ENCODE peak calls at places on chromosome 2, in eight cellular contexts. One of them, this sample, is unnamed. For H3K27me3, the result is how much of the 10 kb centered on the place peaks cover.

GRCh38 chr2:219019436-219019835 is 21.9 kb downstream of the CFAP65 start:
- DNase-seq in spleen: peak
- DNase-seq in lower lobe of right lung: peak
- DNase-seq in naive thymus-derived CD4-positive, alpha-beta T cell: no peak
- DNase-seq in left ventricle myocardium inferior: no peak
- DNase-seq in A673: no peak
- DNase-seq in CD8-positive, alpha-beta T cell: no peak
- DNase-seq in heart left ventricle: no peak
- DNase-seq in this sample: no peak

GRCh38 chr2:47299555-47299954 is 103.4 kb upstream of the MSH2 start:
- DNase-seq in A673: no peak
- DNase-seq in lower lobe of right lung: no peak
- DNase-seq in naive thymus-derived CD4-positive, alpha-beta T cell: no peak
- DNase-seq in heart left ventricle: no peak
- DNase-seq in left ventricle myocardium inferior: no peak
- DNase-seq in CD8-positive, alpha-beta T cell: no peak
- DNase-seq in spleen: no peak
- DNase-seq in this sample: peak

GRCh38 chr2:27638709-27639108 is 9.9 kb downstream of the GPN1 start:
- DNase-seq in lower lobe of right lung: no peak
- DNase-seq in A673: no peak
- DNase-seq in CD8-positive, alpha-beta T cell: no peak
- DNase-seq in heart left ventricle: no peak
- DNase-seq in naive thymus-derived CD4-positive, alpha-beta T cell: no peak
- DNase-seq in spleen: no peak
- DNase-seq in left ventricle myocardium inferior: no peak
- DNase-seq in this sample: no peak

GRCh38 chr2:67798536-67799160 is 264.2 kb downstream of the C1D start:
- DNase-seq in spleen: no peak
- DNase-seq in A673: peak
- DNase-seq in CD8-positive, alpha-beta T cell: no peak
- DNase-seq in heart left ventricle: no peak
- DNase-seq in lower lobe of right lung: no peak
- DNase-seq in naive thymus-derived CD4-positive, alpha-beta T cell: no peak
- DNase-seq in left ventricle myocardium inferior: no peak
- DNase-seq in this sample: no peak

GRCh38 chr2:54461251-54461650 is 5.1 kb downstream of the SPTBN1 start:
- DNase-seq in spleen: no peak
- DNase-seq in A673: peak
- DNase-seq in heart left ventricle: no peak
- DNase-seq in lower lobe of right lung: no peak
- DNase-seq in CD8-positive, alpha-beta T cell: no peak
- DNase-seq in naive thymus-derived CD4-positive, alpha-beta T cell: no peak
- DNase-seq in left ventricle myocardium inferior: no peak
- DNase-seq in this sample: no peak

GRCh38 chr2:194319222-194319992 is 1337.6 kb upstream of the SLC39A10 start:
- DNase-seq in spleen: no peak
- DNase-seq in A673: peak
- DNase-seq in lower lobe of right lung: no peak
- DNase-seq in heart left ventricle: no peak
- DNase-seq in left ventricle myocardium inferior: no peak
- DNase-seq in CD8-positive, alpha-beta T cell: no peak
- DNase-seq in naive thymus-derived CD4-positive, alpha-beta T cell: no peak
- DNase-seq in this sample: peak

GRCh38 chr2:215711484-215712034 is 275.7 kb upstream of the FN1 start:
- DNase-seq in CD8-positive, alpha-beta T cell: no peak
- DNase-seq in naive thymus-derived CD4-positive, alpha-beta T cell: no peak
- DNase-seq in lower lobe of right lung: no peak
- DNase-seq in A673: no peak
- DNase-seq in left ventricle myocardium inferior: no peak
- DNase-seq in spleen: no peak
- DNase-seq in heart left ventricle: no peak
- DNase-seq in this sample: no peak

GRCh38 chr2:74507926-74508520 is 528 bp upstream of the PCGF1 start:
- DNase-seq in A673: peak
- DNase-seq in CD8-positive, alpha-beta T cell: peak
- DNase-seq in left ventricle myocardium inferior: no peak
- DNase-seq in heart left ventricle: peak
- DNase-seq in lower lobe of right lung: peak
- DNase-seq in spleen: peak
- DNase-seq in naive thymus-derived CD4-positive, alpha-beta T cell: no peak
- DNase-seq in this sample: peak

GRCh38 chr2:28521663-28522062 is 25.8 kb downstream of the PLB1 start:
- DNase-seq in heart left ventricle: no peak
- DNase-seq in CD8-positive, alpha-beta T cell: no peak
- DNase-seq in lower lobe of right lung: no peak
- DNase-seq in A673: no peak
- DNase-seq in naive thymus-derived CD4-positive, alpha-beta T cell: no peak
- DNase-seq in spleen: no peak
- DNase-seq in left ventricle myocardium inferior: no peak
- DNase-seq in this sample: no peak

GRCh38 chr2:101151141-101151858 is at the start of gene TBC1D8:
- DNase-seq in lower lobe of right lung: peak
- DNase-seq in spleen: peak
- DNase-seq in A673: peak
- DNase-seq in naive thymus-derived CD4-positive, alpha-beta T cell: peak
- DNase-seq in left ventricle myocardium inferior: peak
- DNase-seq in CD8-positive, alpha-beta T cell: peak
- DNase-seq in heart left ventricle: peak
- DNase-seq in this sample: peak

GRCh38 chr2:102080451-102081054 is 62.0 kb upstream of the IL1R1 start:
- DNase-seq in CD8-positive, alpha-beta T cell: no peak
- DNase-seq in naive thymus-derived CD4-positive, alpha-beta T cell: no peak
- DNase-seq in spleen: no peak
- DNase-seq in A673: no peak
- DNase-seq in left ventricle myocardium inferior: no peak
- DNase-seq in lower lobe of right lung: no peak
- DNase-seq in heart left ventricle: no peak
- DNase-seq in this sample: no peak

GRCh38 chr2:147368306-147368705 is 476.5 kb upstream of the ACVR2A start:
- DNase-seq in A673: no peak
- DNase-seq in left ventricle myocardium inferior: no peak
- DNase-seq in CD8-positive, alpha-beta T cell: no peak
- DNase-seq in heart left ventricle: no peak
- DNase-seq in spleen: no peak
- DNase-seq in naive thymus-derived CD4-positive, alpha-beta T cell: no peak
- DNase-seq in lower lobe of right lung: no peak
- DNase-seq in this sample: no peak

GRCh38 chr2:219125225-219125885 is 35.3 kb downstream of the NHEJ1 start:
- DNase-seq in left ventricle myocardium inferior: peak
- DNase-seq in lower lobe of right lung: peak
- DNase-seq in CD8-positive, alpha-beta T cell: no peak
- DNase-seq in heart left ventricle: no peak
- DNase-seq in spleen: no peak
- DNase-seq in naive thymus-derived CD4-positive, alpha-beta T cell: no peak
- DNase-seq in A673: no peak
- DNase-seq in this sample: no peak

GRCh38 chr2:211745295-211746097 is 793.1 kb downstream of the ERBB4 start:
- DNase-seq in lower lobe of right lung: no peak
- DNase-seq in CD8-positive, alpha-beta T cell: no peak
- DNase-seq in spleen: no peak
- DNase-seq in heart left ventricle: peak
- DNase-seq in A673: peak
- DNase-seq in naive thymus-derived CD4-positive, alpha-beta T cell: no peak
- DNase-seq in left ventricle myocardium inferior: no peak
- DNase-seq in this sample: peak

GRCh38 chr2:80199504-80199903 is 105.0 kb downstream of the LRRTM1 start:
- DNase-seq in A673: no peak
- DNase-seq in lower lobe of right lung: no peak
- DNase-seq in CD8-positive, alpha-beta T cell: no peak
- DNase-seq in naive thymus-derived CD4-positive, alpha-beta T cell: no peak
- DNase-seq in left ventricle myocardium inferior: no peak
- DNase-seq in heart left ventricle: no peak
- DNase-seq in spleen: no peak
- DNase-seq in this sample: no peak

GRCh38 chr2:239768031-239768800 is 256.9 kb downstream of the NDUFA10 start:
- DNase-seq in CD8-positive, alpha-beta T cell: no peak
- DNase-seq in naive thymus-derived CD4-positive, alpha-beta T cell: no peak
- DNase-seq in A673: no peak
- DNase-seq in lower lobe of right lung: peak
- DNase-seq in spleen: peak
- DNase-seq in left ventricle myocardium inferior: no peak
- DNase-seq in heart left ventricle: no peak
- DNase-seq in this sample: no peak

GRCh38 chr2:232857158-232857563 is 12.9 kb upstream of the SNORC start:
- DNase-seq in lower lobe of right lung: no peak
- DNase-seq in A673: no peak
- DNase-seq in heart left ventricle: no peak
- DNase-seq in CD8-positive, alpha-beta T cell: no peak
- DNase-seq in naive thymus-derived CD4-positive, alpha-beta T cell: no peak
- DNase-seq in left ventricle myocardium inferior: no peak
- DNase-seq in spleen: no peak
- DNase-seq in this sample: no peak
- H3K4me3 ChIP-seq in lower lobe of right lung: no peak
- H3K4me3 ChIP-seq in A673: no peak
- H3K4me3 ChIP-seq in heart left ventricle: no peak
- H3K4me3 ChIP-seq in CD8-positive, alpha-beta T cell: no peak
- H3K4me3 ChIP-seq in naive thymus-derived CD4-positive, alpha-beta T cell: no peak
- H3K4me3 ChIP-seq in left ventricle myocardium inferior: no peak
- H3K4me3 ChIP-seq in spleen: no peak
- H3K4me3 ChIP-seq in this sample: no peak

GRCh38 chr2:98121149-98121548 is 34.2 kb downstream of the VWA3B start:
- DNase-seq in lower lobe of right lung: no peak
- DNase-seq in heart left ventricle: no peak
- DNase-seq in A673: no peak
- DNase-seq in left ventricle myocardium inferior: no peak
- DNase-seq in spleen: no peak
- DNase-seq in naive thymus-derived CD4-positive, alpha-beta T cell: no peak
- DNase-seq in CD8-positive, alpha-beta T cell: no peak
- DNase-seq in this sample: no peak
- H3K27me3 ChIP-seq in lower lobe of right lung: under half
- H3K27me3 ChIP-seq in heart left ventricle: under half
- H3K27me3 ChIP-seq in A673: half or more
- H3K27me3 ChIP-seq in left ventricle myocardium inferior: under half
- H3K27me3 ChIP-seq in spleen: under half
- H3K27me3 ChIP-seq in naive thymus-derived CD4-positive, alpha-beta T cell: under half
- H3K27me3 ChIP-seq in CD8-positive, alpha-beta T cell: under half
- H3K27me3 ChIP-seq in this sample: under half

GRCh38 chr2:69798909-69799526 is 30.4 kb upstream of the GMCL1 start:
- DNase-seq in A673: peak
- DNase-seq in spleen: no peak
- DNase-seq in naive thymus-derived CD4-positive, alpha-beta T cell: no peak
- DNase-seq in heart left ventricle: no peak
- DNase-seq in left ventricle myocardium inferior: no peak
- DNase-seq in lower lobe of right lung: no peak
- DNase-seq in CD8-positive, alpha-beta T cell: no peak
- DNase-seq in this sample: no peak

GRCh38 chr2:69797235-69797634 is 32.2 kb upstream of the GMCL1 start:
- DNase-seq in heart left ventricle: no peak
- DNase-seq in lower lobe of right lung: no peak
- DNase-seq in A673: no peak
- DNase-seq in spleen: no peak
- DNase-seq in left ventricle myocardium inferior: no peak
- DNase-seq in naive thymus-derived CD4-positive, alpha-beta T cell: no peak
- DNase-seq in CD8-positive, alpha-beta T cell: no peak
- DNase-seq in this sample: no peak

GRCh38 chr2:69796199-69796598 is 33.3 kb upstream of the GMCL1 start:
- DNase-seq in CD8-positive, alpha-beta T cell: no peak
- DNase-seq in spleen: no peak
- DNase-seq in naive thymus-derived CD4-positive, alpha-beta T cell: no peak
- DNase-seq in left ventricle myocardium inferior: no peak
- DNase-seq in A673: no peak
- DNase-seq in heart left ventricle: no peak
- DNase-seq in lower lobe of right lung: no peak
- DNase-seq in this sample: no peak

GRCh38 chr2:69798466-69798908 is 31.0 kb upstream of the GMCL1 start:
- DNase-seq in spleen: no peak
- DNase-seq in naive thymus-derived CD4-positive, alpha-beta T cell: no peak
- DNase-seq in CD8-positive, alpha-beta T cell: no peak
- DNase-seq in heart left ventricle: peak
- DNase-seq in lower lobe of right lung: no peak
- DNase-seq in left ventricle myocardium inferior: peak
- DNase-seq in A673: no peak
- DNase-seq in this sample: no peak

GRCh38 chr2:69797836-69798465 is 31.5 kb upstream of the GMCL1 start:
- DNase-seq in naive thymus-derived CD4-positive, alpha-beta T cell: no peak
- DNase-seq in spleen: no peak
- DNase-seq in left ventricle myocardium inferior: no peak
- DNase-seq in heart left ventricle: no peak
- DNase-seq in lower lobe of right lung: no peak
- DNase-seq in CD8-positive, alpha-beta T cell: no peak
- DNase-seq in A673: peak
- DNase-seq in this sample: no peak
- H3K4me3 ChIP-seq in naive thymus-derived CD4-positive, alpha-beta T cell: no peak
- H3K4me3 ChIP-seq in spleen: no peak
- H3K4me3 ChIP-seq in left ventricle myocardium inferior: peak
- H3K4me3 ChIP-seq in heart left ventricle: peak
- H3K4me3 ChIP-seq in lower lobe of right lung: peak
- H3K4me3 ChIP-seq in CD8-positive, alpha-beta T cell: no peak
- H3K4me3 ChIP-seq in A673: no peak
- H3K4me3 ChIP-seq in this sample: no peak

GRCh38 chr2:180056367-180057118 is 49.4 kb upstream of the CWC22 start:
- DNase-seq in A673: no peak
- DNase-seq in naive thymus-derived CD4-positive, alpha-beta T cell: no peak
- DNase-seq in heart left ventricle: no peak
- DNase-seq in left ventricle myocardium inferior: no peak
- DNase-seq in lower lobe of right lung: no peak
- DNase-seq in CD8-positive, alpha-beta T cell: no peak
- DNase-seq in spleen: no peak
- DNase-seq in this sample: peak
- H3K27me3 ChIP-seq in A673: under half
- H3K27me3 ChIP-seq in naive thymus-derived CD4-positive, alpha-beta T cell: under half
- H3K27me3 ChIP-seq in heart left ventricle: under half
- H3K27me3 ChIP-seq in left ventricle myocardium inferior: under half
- H3K27me3 ChIP-seq in lower lobe of right lung: under half
- H3K27me3 ChIP-seq in CD8-positive, alpha-beta T cell: under half
- H3K27me3 ChIP-seq in spleen: under half
- H3K27me3 ChIP-seq in this sample: under half

This sample was measured in SJCRH30.